ENCODE peak calls at places on chromosomes 2 and 18, in six cellular contexts. One of them, this sample, is unnamed.

GRCh38 chr2:159960413-159960812 is 102.0 kb downstream of the PLA2R1 start:
- DNase-seq in activated T-cell treated with anti-CD3 and anti-CD28 coated beads, Interleukin-2, amount 50 U/mL, for 72 hours: no peak
- DNase-seq in H9: no peak
- DNase-seq in fibroblast of mammary gland: peak
- DNase-seq in NCI-H748 treated with DMSO at 0.1 percent for 48 hours: no peak
- DNase-seq in NCI-H774: no peak
- DNase-seq in this sample: no peak

GRCh38 chr18:23737578-23737977 is 48.3 kb downstream of the LAMA3 start:
- DNase-seq in activated T-cell treated with anti-CD3 and anti-CD28 coated beads, Interleukin-2, amount 50 U/mL, for 72 hours: no peak
- DNase-seq in H9: no peak
- DNase-seq in fibroblast of mammary gland: no peak
- DNase-seq in NCI-H748 treated with DMSO at 0.1 percent for 48 hours: no peak
- DNase-seq in NCI-H774: no peak
- DNase-seq in this sample: no peak

GRCh38 chr2:196610796-196611195 is 28.7 kb upstream of the CCDC150 start:
- DNase-seq in activated T-cell treated with anti-CD3 and anti-CD28 coated beads, Interleukin-2, amount 50 U/mL, for 72 hours: no peak
- DNase-seq in H9: no peak
- DNase-seq in fibroblast of mammary gland: no peak
- DNase-seq in NCI-H748 treated with DMSO at 0.1 percent for 48 hours: no peak
- DNase-seq in NCI-H774: no peak
- DNase-seq in this sample: no peak

GRCh38 chr2:148939271-148939670 is 64.2 kb downstream of the KIF5C start:
- DNase-seq in activated T-cell treated with anti-CD3 and anti-CD28 coated beads, Interleukin-2, amount 50 U/mL, for 72 hours: no peak
- DNase-seq in H9: no peak
- DNase-seq in fibroblast of mammary gland: no peak
- DNase-seq in NCI-H748 treated with DMSO at 0.1 percent for 48 hours: no peak
- DNase-seq in NCI-H774: no peak
- DNase-seq in this sample: no peak

GRCh38 chr18:55289048-55289447 is 298.9 kb downstream of the TCF4 start:
- DNase-seq in activated T-cell treated with anti-CD3 and anti-CD28 coated beads, Interleukin-2, amount 50 U/mL, for 72 hours: no peak
- DNase-seq in H9: no peak
- DNase-seq in fibroblast of mammary gland: no peak
- DNase-seq in NCI-H748 treated with DMSO at 0.1 percent for 48 hours: no peak
- DNase-seq in NCI-H774: no peak
- DNase-seq in this sample: no peak

GRCh38 chr2:206805922-206806607 is 40.7 kb downstream of the FASTKD2 start:
- DNase-seq in activated T-cell treated with anti-CD3 and anti-CD28 coated beads, Interleukin-2, amount 50 U/mL, for 72 hours: no peak
- DNase-seq in H9: no peak
- DNase-seq in fibroblast of mammary gland: peak
- DNase-seq in NCI-H748 treated with DMSO at 0.1 percent for 48 hours: no peak
- DNase-seq in NCI-H774: no peak
- DNase-seq in this sample: no peak

GRCh38 chr2:136393515-136393914 is 275.6 kb upstream of the CXCR4 start:
- DNase-seq in activated T-cell treated with anti-CD3 and anti-CD28 coated beads, Interleukin-2, amount 50 U/mL, for 72 hours: no peak
- DNase-seq in H9: no peak
- DNase-seq in fibroblast of mammary gland: no peak
- DNase-seq in NCI-H748 treated with DMSO at 0.1 percent for 48 hours: no peak
- DNase-seq in NCI-H774: no peak
- DNase-seq in this sample: no peak

GRCh38 chr2:128320609-128321420 is 2.1 kb upstream of the HS6ST1 start:
- DNase-seq in activated T-cell treated with anti-CD3 and anti-CD28 coated beads, Interleukin-2, amount 50 U/mL, for 72 hours: no peak
- DNase-seq in H9: no peak
- DNase-seq in fibroblast of mammary gland: no peak
- DNase-seq in NCI-H748 treated with DMSO at 0.1 percent for 48 hours: no peak
- DNase-seq in NCI-H774: no peak
- DNase-seq in this sample: no peak

GRCh38 chr2:19073522-19073921 is 284.9 kb downstream of the OSR1 start:
- DNase-seq in activated T-cell treated with anti-CD3 and anti-CD28 coated beads, Interleukin-2, amount 50 U/mL, for 72 hours: no peak
- DNase-seq in H9: peak
- DNase-seq in fibroblast of mammary gland: peak
- DNase-seq in NCI-H748 treated with DMSO at 0.1 percent for 48 hours: no peak
- DNase-seq in NCI-H774: no peak
- DNase-seq in this sample: no peak

GRCh38 chr18:48161911-48162698 is 231.6 kb upstream of the SMAD2 start:
- DNase-seq in activated T-cell treated with anti-CD3 and anti-CD28 coated beads, Interleukin-2, amount 50 U/mL, for 72 hours: no peak
- DNase-seq in H9: peak
- DNase-seq in fibroblast of mammary gland: no peak
- DNase-seq in NCI-H748 treated with DMSO at 0.1 percent for 48 hours: peak
- DNase-seq in NCI-H774: peak
- DNase-seq in this sample: no peak

GRCh38 chr18:68803371-68803770 is 5.5 kb downstream of the CCDC102B start:
- DNase-seq in activated T-cell treated with anti-CD3 and anti-CD28 coated beads, Interleukin-2, amount 50 U/mL, for 72 hours: no peak
- DNase-seq in H9: no peak
- DNase-seq in fibroblast of mammary gland: peak
- DNase-seq in NCI-H748 treated with DMSO at 0.1 percent for 48 hours: no peak
- DNase-seq in NCI-H774: no peak
- DNase-seq in this sample: no peak

GRCh38 chr2:70570041-70570661 is 16.5 kb upstream of the TGFA start:
- DNase-seq in activated T-cell treated with anti-CD3 and anti-CD28 coated beads, Interleukin-2, amount 50 U/mL, for 72 hours: no peak
- DNase-seq in H9: peak
- DNase-seq in fibroblast of mammary gland: no peak
- DNase-seq in NCI-H748 treated with DMSO at 0.1 percent for 48 hours: no peak
- DNase-seq in NCI-H774: no peak
- DNase-seq in this sample: no peak

GRCh38 chr18:11497585-11497984 is 111.8 kb upstream of the SLC35G4 start:
- DNase-seq in activated T-cell treated with anti-CD3 and anti-CD28 coated beads, Interleukin-2, amount 50 U/mL, for 72 hours: no peak
- DNase-seq in H9: no peak
- DNase-seq in fibroblast of mammary gland: peak
- DNase-seq in NCI-H748 treated with DMSO at 0.1 percent for 48 hours: no peak
- DNase-seq in NCI-H774: no peak
- DNase-seq in this sample: no peak